ENCODE peak calls at places on chromosomes 5 and 9, in six cellular contexts. One of them, this sample, is unnamed.

GRCh38 chr5:38720691-38721361 is 125.0 kb upstream of the OSMR start:
- DNase-seq in activated CD4-positive, alpha-beta memory T cell treated with anti-CD3 and anti-CD28 coated beads, Interleukin-2, amount 10 ng/mL, durations not matched to agents 7 days and 5 days: no peak
- DNase-seq in retina: no peak
- DNase-seq in mucosa of descending colon: no peak
- DNase-seq in stimulated activated CD8-positive, alpha-beta memory T cell treated with anti-CD3 and anti-CD28 coated beads, Interleukin-2, amount 100 ng/mL, for 48 hours: no peak
- DNase-seq in GM04504: no peak
- DNase-seq in this sample: no peak

GRCh38 chr9:76667521-76667957 is 96.7 kb upstream of the PCA3 start:
- DNase-seq in mucosa of descending colon: no peak
- DNase-seq in GM04504: no peak
- DNase-seq in activated CD4-positive, alpha-beta memory T cell treated with anti-CD3 and anti-CD28 coated beads, Interleukin-2, amount 10 ng/mL, durations not matched to agents 7 days and 5 days: no peak
- DNase-seq in stimulated activated CD8-positive, alpha-beta memory T cell treated with anti-CD3 and anti-CD28 coated beads, Interleukin-2, amount 100 ng/mL, for 48 hours: no peak
- DNase-seq in retina: no peak
- DNase-seq in this sample: no peak

GRCh38 chr9:96022445-96023031 is 147.0 kb downstream of the ERCC6L2 start:
- DNase-seq in mucosa of descending colon: no peak
- DNase-seq in retina: peak
- DNase-seq in GM04504: no peak
- DNase-seq in stimulated activated CD8-positive, alpha-beta memory T cell treated with anti-CD3 and anti-CD28 coated beads, Interleukin-2, amount 100 ng/mL, for 48 hours: peak
- DNase-seq in activated CD4-positive, alpha-beta memory T cell treated with anti-CD3 and anti-CD28 coated beads, Interleukin-2, amount 10 ng/mL, durations not matched to agents 7 days and 5 days: peak
- DNase-seq in this sample: peak

GRCh38 chr5:154487541-154487940 is 9.5 kb upstream of the HAND1 start:
- DNase-seq in retina: no peak
- DNase-seq in activated CD4-positive, alpha-beta memory T cell treated with anti-CD3 and anti-CD28 coated beads, Interleukin-2, amount 10 ng/mL, durations not matched to agents 7 days and 5 days: no peak
- DNase-seq in GM04504: no peak
- DNase-seq in stimulated activated CD8-positive, alpha-beta memory T cell treated with anti-CD3 and anti-CD28 coated beads, Interleukin-2, amount 100 ng/mL, for 48 hours: peak
- DNase-seq in mucosa of descending colon: no peak
- DNase-seq in this sample: no peak

GRCh38 chr9:132401791-132402190 is 4.8 kb downstream of the TTF1 start:
- DNase-seq in stimulated activated CD8-positive, alpha-beta memory T cell treated with anti-CD3 and anti-CD28 coated beads, Interleukin-2, amount 100 ng/mL, for 48 hours: no peak
- DNase-seq in retina: no peak
- DNase-seq in GM04504: no peak
- DNase-seq in mucosa of descending colon: no peak
- DNase-seq in activated CD4-positive, alpha-beta memory T cell treated with anti-CD3 and anti-CD28 coated beads, Interleukin-2, amount 10 ng/mL, durations not matched to agents 7 days and 5 days: no peak
- DNase-seq in this sample: no peak

GRCh38 chr9:100277166-100277979 is 75.4 kb downstream of the TEX10 start:
- DNase-seq in activated CD4-positive, alpha-beta memory T cell treated with anti-CD3 and anti-CD28 coated beads, Interleukin-2, amount 10 ng/mL, durations not matched to agents 7 days and 5 days: no peak
- DNase-seq in GM04504: peak
- DNase-seq in mucosa of descending colon: no peak
- DNase-seq in retina: no peak
- DNase-seq in stimulated activated CD8-positive, alpha-beta memory T cell treated with anti-CD3 and anti-CD28 coated beads, Interleukin-2, amount 100 ng/mL, for 48 hours: no peak
- DNase-seq in this sample: no peak

GRCh38 chr5:78554595-78554994 is 94.0 kb downstream of the LHFPL2 start:
- DNase-seq in activated CD4-positive, alpha-beta memory T cell treated with anti-CD3 and anti-CD28 coated beads, Interleukin-2, amount 10 ng/mL, durations not matched to agents 7 days and 5 days: no peak
- DNase-seq in stimulated activated CD8-positive, alpha-beta memory T cell treated with anti-CD3 and anti-CD28 coated beads, Interleukin-2, amount 100 ng/mL, for 48 hours: no peak
- DNase-seq in mucosa of descending colon: no peak
- DNase-seq in retina: no peak
- DNase-seq in GM04504: no peak
- DNase-seq in this sample: no peak

GRCh38 chr5:40689442-40689841 is 9.7 kb downstream of the PTGER4 start:
- DNase-seq in GM04504: peak
- DNase-seq in stimulated activated CD8-positive, alpha-beta memory T cell treated with anti-CD3 and anti-CD28 coated beads, Interleukin-2, amount 100 ng/mL, for 48 hours: no peak
- DNase-seq in activated CD4-positive, alpha-beta memory T cell treated with anti-CD3 and anti-CD28 coated beads, Interleukin-2, amount 10 ng/mL, durations not matched to agents 7 days and 5 days: peak
- DNase-seq in retina: no peak
- DNase-seq in mucosa of descending colon: no peak
- DNase-seq in this sample: no peak

GRCh38 chr9:28435456-28435855 is 862.2 kb upstream of the C9orf72 start:
- DNase-seq in GM04504: no peak
- DNase-seq in stimulated activated CD8-positive, alpha-beta memory T cell treated with anti-CD3 and anti-CD28 coated beads, Interleukin-2, amount 100 ng/mL, for 48 hours: no peak
- DNase-seq in retina: no peak
- DNase-seq in activated CD4-positive, alpha-beta memory T cell treated with anti-CD3 and anti-CD28 coated beads, Interleukin-2, amount 10 ng/mL, durations not matched to agents 7 days and 5 days: no peak
- DNase-seq in mucosa of descending colon: no peak
- DNase-seq in this sample: no peak

GRCh38 chr9:109923371-109923770 is 143.4 kb downstream of the PALM2AKAP2 start:
- DNase-seq in mucosa of descending colon: no peak
- DNase-seq in activated CD4-positive, alpha-beta memory T cell treated with anti-CD3 and anti-CD28 coated beads, Interleukin-2, amount 10 ng/mL, durations not matched to agents 7 days and 5 days: no peak
- DNase-seq in retina: no peak
- DNase-seq in stimulated activated CD8-positive, alpha-beta memory T cell treated with anti-CD3 and anti-CD28 coated beads, Interleukin-2, amount 100 ng/mL, for 48 hours: no peak
- DNase-seq in GM04504: no peak
- DNase-seq in this sample: no peak

GRCh38 chr5:111754190-111754589 is 2.8 kb downstream of the NREP start:
- DNase-seq in mucosa of descending colon: no peak
- DNase-seq in GM04504: no peak
- DNase-seq in stimulated activated CD8-positive, alpha-beta memory T cell treated with anti-CD3 and anti-CD28 coated beads, Interleukin-2, amount 100 ng/mL, for 48 hours: no peak
- DNase-seq in activated CD4-positive, alpha-beta memory T cell treated with anti-CD3 and anti-CD28 coated beads, Interleukin-2, amount 10 ng/mL, durations not matched to agents 7 days and 5 days: no peak
- DNase-seq in retina: no peak
- DNase-seq in this sample: no peak

GRCh38 chr5:149083846-149084245 is 21.0 kb upstream of the SH3TC2 start:
- DNase-seq in GM04504: no peak
- DNase-seq in stimulated activated CD8-positive, alpha-beta memory T cell treated with anti-CD3 and anti-CD28 coated beads, Interleukin-2, amount 100 ng/mL, for 48 hours: no peak
- DNase-seq in mucosa of descending colon: no peak
- DNase-seq in retina: no peak
- DNase-seq in activated CD4-positive, alpha-beta memory T cell treated with anti-CD3 and anti-CD28 coated beads, Interleukin-2, amount 10 ng/mL, durations not matched to agents 7 days and 5 days: no peak
- DNase-seq in this sample: no peak

GRCh38 chr5:160007610-160008009 is 1.3 kb upstream of the TTC1 start:
- DNase-seq in GM04504: no peak
- DNase-seq in retina: no peak
- DNase-seq in activated CD4-positive, alpha-beta memory T cell treated with anti-CD3 and anti-CD28 coated beads, Interleukin-2, amount 10 ng/mL, durations not matched to agents 7 days and 5 days: no peak
- DNase-seq in stimulated activated CD8-positive, alpha-beta memory T cell treated with anti-CD3 and anti-CD28 coated beads, Interleukin-2, amount 100 ng/mL, for 48 hours: no peak
- DNase-seq in mucosa of descending colon: no peak
- DNase-seq in this sample: no peak

GRCh38 chr9:81312346-81312745 is 377.0 kb downstream of the TLE1 start:
- DNase-seq in activated CD4-positive, alpha-beta memory T cell treated with anti-CD3 and anti-CD28 coated beads, Interleukin-2, amount 10 ng/mL, durations not matched to agents 7 days and 5 days: no peak
- DNase-seq in stimulated activated CD8-positive, alpha-beta memory T cell treated with anti-CD3 and anti-CD28 coated beads, Interleukin-2, amount 100 ng/mL, for 48 hours: no peak
- DNase-seq in GM04504: no peak
- DNase-seq in retina: no peak
- DNase-seq in mucosa of descending colon: no peak
- DNase-seq in this sample: no peak

GRCh38 chr9:114521846-114522245 is 16.6 kb upstream of the WHRN start:
- DNase-seq in stimulated activated CD8-positive, alpha-beta memory T cell treated with anti-CD3 and anti-CD28 coated beads, Interleukin-2, amount 100 ng/mL, for 48 hours: no peak
- DNase-seq in retina: no peak
- DNase-seq in activated CD4-positive, alpha-beta memory T cell treated with anti-CD3 and anti-CD28 coated beads, Interleukin-2, amount 10 ng/mL, durations not matched to agents 7 days and 5 days: no peak
- DNase-seq in GM04504: no peak
- DNase-seq in mucosa of descending colon: no peak
- DNase-seq in this sample: no peak

GRCh38 chr5:125549322-125549871 is 803.0 kb upstream of the ZNF608 start:
- DNase-seq in mucosa of descending colon: no peak
- DNase-seq in activated CD4-positive, alpha-beta memory T cell treated with anti-CD3 and anti-CD28 coated beads, Interleukin-2, amount 10 ng/mL, durations not matched to agents 7 days and 5 days: no peak
- DNase-seq in retina: peak
- DNase-seq in stimulated activated CD8-positive, alpha-beta memory T cell treated with anti-CD3 and anti-CD28 coated beads, Interleukin-2, amount 100 ng/mL, for 48 hours: no peak
- DNase-seq in GM04504: no peak
- DNase-seq in this sample: no peak

GRCh38 chr9:134436356-134436717 is 110.1 kb downstream of the RXRA start:
- DNase-seq in stimulated activated CD8-positive, alpha-beta memory T cell treated with anti-CD3 and anti-CD28 coated beads, Interleukin-2, amount 100 ng/mL, for 48 hours: no peak
- DNase-seq in mucosa of descending colon: no peak
- DNase-seq in GM04504: no peak
- DNase-seq in retina: no peak
- DNase-seq in activated CD4-positive, alpha-beta memory T cell treated with anti-CD3 and anti-CD28 coated beads, Interleukin-2, amount 10 ng/mL, durations not matched to agents 7 days and 5 days: no peak
- DNase-seq in this sample: no peak

GRCh38 chr9:133023117-133023890 is 7.5 kb upstream of the GTF3C5 start:
- DNase-seq in GM04504: no peak
- DNase-seq in mucosa of descending colon: peak
- DNase-seq in retina: no peak
- DNase-seq in activated CD4-positive, alpha-beta memory T cell treated with anti-CD3 and anti-CD28 coated beads, Interleukin-2, amount 10 ng/mL, durations not matched to agents 7 days and 5 days: peak
- DNase-seq in stimulated activated CD8-positive, alpha-beta memory T cell treated with anti-CD3 and anti-CD28 coated beads, Interleukin-2, amount 100 ng/mL, for 48 hours: peak
- DNase-seq in this sample: no peak

GRCh38 chr5:13994606-13995336 is 50.3 kb upstream of the DNAH5 start:
- DNase-seq in retina: peak
- DNase-seq in mucosa of descending colon: no peak
- DNase-seq in stimulated activated CD8-positive, alpha-beta memory T cell treated with anti-CD3 and anti-CD28 coated beads, Interleukin-2, amount 100 ng/mL, for 48 hours: no peak
- DNase-seq in GM04504: peak
- DNase-seq in activated CD4-positive, alpha-beta memory T cell treated with anti-CD3 and anti-CD28 coated beads, Interleukin-2, amount 10 ng/mL, durations not matched to agents 7 days and 5 days: no peak
- DNase-seq in this sample: no peak

GRCh38 chr5:52864884-52865283 is 77.2 kb downstream of the ITGA1 start:
- DNase-seq in retina: no peak
- DNase-seq in GM04504: no peak
- DNase-seq in stimulated activated CD8-positive, alpha-beta memory T cell treated with anti-CD3 and anti-CD28 coated beads, Interleukin-2, amount 100 ng/mL, for 48 hours: no peak
- DNase-seq in mucosa of descending colon: no peak
- DNase-seq in activated CD4-positive, alpha-beta memory T cell treated with anti-CD3 and anti-CD28 coated beads, Interleukin-2, amount 10 ng/mL, durations not matched to agents 7 days and 5 days: no peak
- DNase-seq in this sample: no peak

GRCh38 chr5:168947212-168947868 is 353.6 kb downstream of the SLIT3 start:
- DNase-seq in retina: peak
- DNase-seq in mucosa of descending colon: no peak
- DNase-seq in GM04504: peak
- DNase-seq in stimulated activated CD8-positive, alpha-beta memory T cell treated with anti-CD3 and anti-CD28 coated beads, Interleukin-2, amount 100 ng/mL, for 48 hours: peak
- DNase-seq in activated CD4-positive, alpha-beta memory T cell treated with anti-CD3 and anti-CD28 coated beads, Interleukin-2, amount 10 ng/mL, durations not matched to agents 7 days and 5 days: peak
- DNase-seq in this sample: peak

GRCh38 chr9:4106744-4107143 is 193.1 kb downstream of the GLIS3 start:
- DNase-seq in GM04504: no peak
- DNase-seq in activated CD4-positive, alpha-beta memory T cell treated with anti-CD3 and anti-CD28 coated beads, Interleukin-2, amount 10 ng/mL, durations not matched to agents 7 days and 5 days: no peak
- DNase-seq in mucosa of descending colon: no peak
- DNase-seq in stimulated activated CD8-positive, alpha-beta memory T cell treated with anti-CD3 and anti-CD28 coated beads, Interleukin-2, amount 100 ng/mL, for 48 hours: no peak
- DNase-seq in retina: no peak
- DNase-seq in this sample: no peak

GRCh38 chr9:125146247-125146646 is 2.9 kb upstream of the SCAI start:
- DNase-seq in stimulated activated CD8-positive, alpha-beta memory T cell treated with anti-CD3 and anti-CD28 coated beads, Interleukin-2, amount 100 ng/mL, for 48 hours: no peak
- DNase-seq in retina: no peak
- DNase-seq in activated CD4-positive, alpha-beta memory T cell treated with anti-CD3 and anti-CD28 coated beads, Interleukin-2, amount 10 ng/mL, durations not matched to agents 7 days and 5 days: no peak
- DNase-seq in GM04504: no peak
- DNase-seq in mucosa of descending colon: no peak
- DNase-seq in this sample: no peak

GRCh38 chr5:159962214-159962613 is 45.9 kb downstream of the ADRA1B start:
- DNase-seq in activated CD4-positive, alpha-beta memory T cell treated with anti-CD3 and anti-CD28 coated beads, Interleukin-2, amount 10 ng/mL, durations not matched to agents 7 days and 5 days: no peak
- DNase-seq in GM04504: no peak
- DNase-seq in mucosa of descending colon: no peak
- DNase-seq in stimulated activated CD8-positive, alpha-beta memory T cell treated with anti-CD3 and anti-CD28 coated beads, Interleukin-2, amount 100 ng/mL, for 48 hours: no peak
- DNase-seq in retina: no peak
- DNase-seq in this sample: no peak

GRCh38 chr9:137309368-137310189 is 7.5 kb upstream of the NRARP start:
- DNase-seq in retina: no peak
- DNase-seq in mucosa of descending colon: peak
- DNase-seq in activated CD4-positive, alpha-beta memory T cell treated with anti-CD3 and anti-CD28 coated beads, Interleukin-2, amount 10 ng/mL, durations not matched to agents 7 days and 5 days: no peak
- DNase-seq in stimulated activated CD8-positive, alpha-beta memory T cell treated with anti-CD3 and anti-CD28 coated beads, Interleukin-2, amount 100 ng/mL, for 48 hours: no peak
- DNase-seq in GM04504: no peak
- DNase-seq in this sample: no peak

GRCh38 chr9:135565636-135566035 is 4.1 kb downstream of the PAEP start:
- DNase-seq in retina: no peak
- DNase-seq in GM04504: no peak
- DNase-seq in activated CD4-positive, alpha-beta memory T cell treated with anti-CD3 and anti-CD28 coated beads, Interleukin-2, amount 10 ng/mL, durations not matched to agents 7 days and 5 days: no peak
- DNase-seq in mucosa of descending colon: no peak
- DNase-seq in stimulated activated CD8-positive, alpha-beta memory T cell treated with anti-CD3 and anti-CD28 coated beads, Interleukin-2, amount 100 ng/mL, for 48 hours: no peak
- DNase-seq in this sample: no peak

GRCh38 chr5:56814361-56814962 is 887 bp upstream of the MAP3K1 start:
- DNase-seq in stimulated activated CD8-positive, alpha-beta memory T cell treated with anti-CD3 and anti-CD28 coated beads, Interleukin-2, amount 100 ng/mL, for 48 hours: no peak
- DNase-seq in activated CD4-positive, alpha-beta memory T cell treated with anti-CD3 and anti-CD28 coated beads, Interleukin-2, amount 10 ng/mL, durations not matched to agents 7 days and 5 days: peak
- DNase-seq in mucosa of descending colon: peak
- DNase-seq in retina: peak
- DNase-seq in GM04504: no peak
- DNase-seq in this sample: peak

GRCh38 chr9:126702501-126703329 is 89.0 kb downstream of the LMX1B start:
- DNase-seq in mucosa of descending colon: no peak
- DNase-seq in GM04504: no peak
- DNase-seq in retina: no peak
- DNase-seq in activated CD4-positive, alpha-beta memory T cell treated with anti-CD3 and anti-CD28 coated beads, Interleukin-2, amount 10 ng/mL, durations not matched to agents 7 days and 5 days: peak
- DNase-seq in stimulated activated CD8-positive, alpha-beta memory T cell treated with anti-CD3 and anti-CD28 coated beads, Interleukin-2, amount 100 ng/mL, for 48 hours: no peak
- DNase-seq in this sample: no peak

GRCh38 chr9:77019810-77020437 is 469 bp downstream of the FOXB2 start:
- DNase-seq in stimulated activated CD8-positive, alpha-beta memory T cell treated with anti-CD3 and anti-CD28 coated beads, Interleukin-2, amount 100 ng/mL, for 48 hours: no peak
- DNase-seq in activated CD4-positive, alpha-beta memory T cell treated with anti-CD3 and anti-CD28 coated beads, Interleukin-2, amount 10 ng/mL, durations not matched to agents 7 days and 5 days: no peak
- DNase-seq in retina: no peak
- DNase-seq in mucosa of descending colon: no peak
- DNase-seq in GM04504: no peak
- DNase-seq in this sample: no peak

GRCh38 chr9:127263244-127263643 is 1.3 kb upstream of the GARNL3 start:
- DNase-seq in stimulated activated CD8-positive, alpha-beta memory T cell treated with anti-CD3 and anti-CD28 coated beads, Interleukin-2, amount 100 ng/mL, for 48 hours: no peak
- DNase-seq in retina: no peak
- DNase-seq in GM04504: no peak
- DNase-seq in activated CD4-positive, alpha-beta memory T cell treated with anti-CD3 and anti-CD28 coated beads, Interleukin-2, amount 10 ng/mL, durations not matched to agents 7 days and 5 days: no peak
- DNase-seq in mucosa of descending colon: no peak
- DNase-seq in this sample: no peak

GRCh38 chr9:109083813-109084405 is 35.8 kb downstream of the TMEM245 start:
- DNase-seq in retina: no peak
- DNase-seq in GM04504: no peak
- DNase-seq in mucosa of descending colon: no peak
- DNase-seq in stimulated activated CD8-positive, alpha-beta memory T cell treated with anti-CD3 and anti-CD28 coated beads, Interleukin-2, amount 100 ng/mL, for 48 hours: no peak
- DNase-seq in activated CD4-positive, alpha-beta memory T cell treated with anti-CD3 and anti-CD28 coated beads, Interleukin-2, amount 10 ng/mL, durations not matched to agents 7 days and 5 days: no peak
- DNase-seq in this sample: no peak

GRCh38 chr5:15715535-15715934 is 215.6 kb downstream of the FBXL7 start:
- DNase-seq in mucosa of descending colon: no peak
- DNase-seq in stimulated activated CD8-positive, alpha-beta memory T cell treated with anti-CD3 and anti-CD28 coated beads, Interleukin-2, amount 100 ng/mL, for 48 hours: no peak
- DNase-seq in GM04504: no peak
- DNase-seq in retina: no peak
- DNase-seq in activated CD4-positive, alpha-beta memory T cell treated with anti-CD3 and anti-CD28 coated beads, Interleukin-2, amount 10 ng/mL, durations not matched to agents 7 days and 5 days: no peak
- DNase-seq in this sample: no peak

GRCh38 chr5:128304121-128304520 is 220.6 kb downstream of the SLC12A2 start:
- DNase-seq in GM04504: no peak
- DNase-seq in activated CD4-positive, alpha-beta memory T cell treated with anti-CD3 and anti-CD28 coated beads, Interleukin-2, amount 10 ng/mL, durations not matched to agents 7 days and 5 days: no peak
- DNase-seq in stimulated activated CD8-positive, alpha-beta memory T cell treated with anti-CD3 and anti-CD28 coated beads, Interleukin-2, amount 100 ng/mL, for 48 hours: no peak
- DNase-seq in mucosa of descending colon: no peak
- DNase-seq in retina: no peak
- DNase-seq in this sample: no peak